ENCODE peak calls at places on chromosomes 5 and 9, in ten cellular contexts. N, D, R, Y, X, U, M, O, W and I are unnamed samples.

GRCh38 chr9:1938675-1939170 is 76.4 kb upstream of the SMARCA2 start:
- DNase-seq in Y (no peak), X (no peak), N (no peak), U (no peak), R (no peak), M (no peak), W (no peak), O (no peak), D (no peak), I (no peak)

GRCh38 chr5:16540421-16540820 is 74.8 kb upstream of the ZNF622 start:
- DNase-seq in W (no peak), D (peak), M (no peak), Y (no peak), N (no peak), O (no peak), R (peak), U (no peak), X (no peak), I (no peak)

GRCh38 chr9:119284118-119284517 is 85.1 kb downstream of the BRINP1 start:
- DNase-seq in N (no peak), M (no peak), D (no peak), W (no peak), Y (no peak), R (no peak), X (no peak), U (no peak), O (no peak), I (no peak)

GRCh38 chr5:131635755-131636479 is 888 bp upstream of the RAPGEF6 start:
- DNase-seq in D (peak), M (no peak), Y (no peak), W (no peak), O (peak), X (no peak), R (no peak), N (no peak), U (no peak), I (no peak)

GRCh38 chr5:8912106-8912505 is 633.8 kb downstream of the SEMA5A start:
- DNase-seq in Y (no peak), R (peak), D (no peak), O (no peak), N (no peak), M (no peak), W (no peak), U (no peak), X (no peak), I (no peak)

GRCh38 chr5:83401775-83402174 is 69.8 kb upstream of the VCAN start:
- DNase-seq in U (no peak), N (no peak), M (no peak), Y (no peak), W (no peak), D (no peak), X (no peak), O (no peak), R (no peak), I (no peak)

GRCh38 chr9:20618361-20618799 is 3.9 kb downstream of the MLLT3 start:
- DNase-seq in O (peak), X (no peak), N (peak), W (peak), U (no peak), D (no peak), R (peak), Y (peak), M (no peak), I (no peak)

GRCh38 chr5:1500411-1501091 is 23.2 kb downstream of the LPCAT1 start:
- DNase-seq in X (peak), D (no peak), U (no peak), M (peak), O (peak), Y (peak), N (peak), W (peak), R (no peak), I (no peak)

GRCh38 chr9:136567651-136568287 is 21.9 kb upstream of the NOTCH1 start:
- DNase-seq in U (no peak), M (no peak), R (peak), D (peak), W (peak), X (peak), N (peak), Y (peak), O (peak), I (peak)

GRCh38 chr9:106916491-106917235 is 53.7 kb downstream of the ZNF462 start:
- DNase-seq in W (no peak), N (peak), Y (peak), O (peak), M (peak), U (no peak), D (peak), X (peak), R (peak), I (no peak)

GRCh38 chr5:156367602-156368001 is 40.6 kb downstream of the SGCD start:
- DNase-seq in Y (no peak), N (peak), R (peak), D (no peak), W (no peak), M (peak), X (no peak), U (no peak), O (no peak), I (peak)

GRCh38 chr5:149073217-149073616 is 10.4 kb upstream of the SH3TC2 start:
- DNase-seq in U (no peak), Y (no peak), R (no peak), D (no peak), N (no peak), O (no peak), M (no peak), X (no peak), W (peak), I (no peak)

GRCh38 chr9:114205171-114206015 is 50.1 kb downstream of the COL27A1 start:
- DNase-seq in M (no peak), D (no peak), W (no peak), U (no peak), R (no peak), Y (no peak), O (no peak), N (no peak), X (no peak), I (peak)

GRCh38 chr9:69603656-69604055 is 68.5 kb downstream of the APBA1 start:
- DNase-seq in N (no peak), W (no peak), M (no peak), O (no peak), X (no peak), R (no peak), Y (no peak), D (no peak), U (no peak), I (no peak)

GRCh38 chr9:124399999-124400940 is 15.0 kb downstream of the PSMB7 start:
- DNase-seq in D (no peak), O (no peak), R (peak), W (no peak), U (no peak), X (no peak), M (no peak), N (no peak), Y (no peak), I (no peak)

GRCh38 chr5:159548517-159548916 is 218.2 kb upstream of the IL12B start:
- DNase-seq in W (no peak), R (no peak), O (no peak), N (no peak), U (no peak), M (no peak), X (no peak), D (no peak), Y (no peak), I (no peak)

GRCh38 chr9:128771094-128771721 is 519 bp downstream of the ZER1 start:
- DNase-seq in R (peak), D (no peak), Y (no peak), X (peak), U (no peak), N (peak), O (peak), W (no peak), M (no peak), I (no peak)

GRCh38 chr9:81632599-81632998 is 56.7 kb downstream of the TLE1 start:
- DNase-seq in Y (no peak), D (no peak), N (no peak), U (no peak), M (no peak), R (peak), W (no peak), X (no peak), O (no peak), I (no peak)

GRCh38 chr5:1099931-1100651 is 11.8 kb downstream of the SLC12A7 start:
- DNase-seq in D (no peak), R (peak), U (no peak), N (no peak), W (no peak), X (no peak), Y (no peak), M (no peak), O (no peak), I (no peak)

GRCh38 chr5:72608297-72608696 is 101.1 kb upstream of the ZNF366 start:
- DNase-seq in R (peak), Y (peak), U (no peak), W (no peak), X (no peak), M (no peak), O (no peak), D (no peak), N (peak), I (no peak)

GRCh38 chr5:7857918-7858632 is 7.1 kb upstream of the CFAP90 start:
- DNase-seq in O (no peak), W (no peak), U (no peak), R (no peak), Y (no peak), D (no peak), N (no peak), X (no peak), M (no peak), I (no peak)

GRCh38 chr5:5289537-5289936 is 132.9 kb upstream of the ICE1 start:
- DNase-seq in O (no peak), M (no peak), N (no peak), W (no peak), Y (no peak), X (no peak), U (no peak), D (no peak), R (no peak), I (no peak)
- TF ChIP-seq POLR2A in O (no peak), M (no peak), N (no peak), W (no peak), Y (no peak), X (no peak), U (no peak), D (no peak), R (no peak), I (no peak)

DNA sequence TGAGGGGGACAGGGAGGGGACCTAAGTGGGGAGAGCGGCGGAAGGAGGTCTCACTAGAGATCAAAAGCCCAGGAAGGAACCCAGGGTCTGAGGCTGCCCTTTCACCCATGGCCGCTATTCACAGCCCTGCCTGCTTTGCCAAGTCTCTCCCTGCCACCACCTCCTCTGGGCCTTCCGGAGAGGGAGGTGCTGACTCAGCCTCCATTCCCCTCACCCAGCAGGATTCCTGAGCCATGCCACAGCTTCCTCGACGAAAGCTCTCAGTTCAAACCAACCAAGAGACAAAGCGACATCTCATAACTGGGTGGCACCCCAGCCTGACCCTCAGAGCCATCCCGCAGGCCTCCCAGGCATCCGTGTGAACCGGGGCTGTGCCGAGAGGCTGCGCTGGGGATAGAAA is 36.7 kb downstream of the PAX5 start:
- DNase-seq in Y (no peak), U (no peak), O (no peak), M (no peak), D (no peak), W (no peak), R (peak), X (no peak), N (no peak), I (no peak)
- H3K27ac ChIP-seq in Y (no peak), U (no peak), O (no peak), M (no peak), D (no peak), W (no peak), R (no peak), X (no peak), N (no peak), I (no peak)

GRCh38 chr5:134503088-134503936 is 22.2 kb upstream of the JADE2 start:
- DNase-seq in X (peak), D (peak), W (peak), U (peak), O (peak), N (peak), Y (peak), M (peak), R (peak), I (peak)
- TF ChIP-seq POLR2A in X (no peak), D (no peak), W (no peak), U (no peak), O (no peak), N (no peak), Y (no peak), M (peak), R (peak), I (no peak)

GRCh38 chr5:167819406-167819805 is 472.0 kb upstream of the WWC1 start:
- DNase-seq in O (no peak), Y (no peak), U (no peak), R (no peak), X (no peak), N (no peak), D (no peak), M (no peak), W (no peak), I (no peak)
- H3K27ac ChIP-seq in O (no peak), Y (no peak), U (peak), R (no peak), X (no peak), N (no peak), D (peak), M (no peak), W (no peak), I (no peak)

GRCh38 chr5:142446131-142446959 is 121.5 kb upstream of the SPRY4 start:
- DNase-seq in R (peak), O (no peak), Y (no peak), D (no peak), M (no peak), W (no peak), N (peak), U (no peak), X (no peak), I (no peak)
- TF ChIP-seq POLR2A in R (no peak), O (no peak), Y (no peak), D (no peak), M (no peak), W (no peak), N (peak), U (no peak), X (no peak), I (no peak)

DNA sequence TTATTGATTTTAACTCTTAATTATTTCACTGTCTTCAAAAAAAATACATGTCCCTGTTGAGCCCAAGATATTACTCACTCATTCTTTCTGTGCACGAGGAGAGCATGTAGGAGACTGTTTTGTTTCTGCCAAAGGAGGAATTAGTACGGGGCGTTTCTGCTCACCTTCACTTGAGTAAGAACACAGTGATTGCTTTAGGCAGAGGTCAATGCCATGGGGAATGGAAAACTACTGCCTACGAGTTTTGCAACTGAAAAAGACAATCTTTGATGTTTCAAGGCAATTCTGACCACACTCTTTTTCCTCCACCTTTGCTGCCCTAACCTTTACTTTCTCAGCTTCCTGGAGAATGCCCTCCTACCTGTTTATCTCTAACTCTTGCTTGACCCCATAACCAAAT is 109.4 kb downstream of the CCDC192 start:
- DNase-seq in D (no peak), R (no peak), N (peak), M (no peak), Y (no peak), O (no peak), X (no peak), U (no peak), W (no peak), I (no peak)
- H3K27ac ChIP-seq in D (no peak), R (no peak), N (peak), M (no peak), Y (no peak), O (no peak), X (no peak), U (no peak), W (no peak), I (no peak)

GRCh38 chr5:172005708-172006377 is 595 bp downstream of the FBXW11 start:
- DNase-seq in D (peak), W (peak), R (no peak), U (no peak), M (peak), X (peak), N (peak), O (peak), Y (peak), I (no peak)

GRCh38 chr5:172007153-172007794 is 836 bp upstream of the FBXW11 start:
- DNase-seq in R (peak), W (no peak), Y (no peak), M (no peak), X (no peak), U (no peak), O (peak), N (no peak), D (no peak), I (no peak)

GRCh38 chr5:172004824-172005237 is 1.6 kb downstream of the FBXW11 start:
- DNase-seq in R (no peak), X (no peak), U (no peak), M (no peak), Y (no peak), W (no peak), N (no peak), D (no peak), O (no peak), I (no peak)

GRCh38 chr5:172007795-172008465 is 1.5 kb upstream of the FBXW11 start:
- DNase-seq in N (peak), X (no peak), W (no peak), Y (no peak), M (no peak), U (no peak), O (no peak), D (no peak), R (peak), I (no peak)

GRCh38 chr5:172006378-172007152 is at the start of gene FBXW11:
- DNase-seq in U (peak), X (peak), R (peak), W (peak), O (peak), Y (peak), N (peak), M (peak), D (peak), I (peak)
- TF ChIP-seq POLR2A in U (peak), X (peak), R (peak), W (no peak), O (peak), Y (no peak), N (peak), M (peak), D (peak), I (peak)

DNA sequence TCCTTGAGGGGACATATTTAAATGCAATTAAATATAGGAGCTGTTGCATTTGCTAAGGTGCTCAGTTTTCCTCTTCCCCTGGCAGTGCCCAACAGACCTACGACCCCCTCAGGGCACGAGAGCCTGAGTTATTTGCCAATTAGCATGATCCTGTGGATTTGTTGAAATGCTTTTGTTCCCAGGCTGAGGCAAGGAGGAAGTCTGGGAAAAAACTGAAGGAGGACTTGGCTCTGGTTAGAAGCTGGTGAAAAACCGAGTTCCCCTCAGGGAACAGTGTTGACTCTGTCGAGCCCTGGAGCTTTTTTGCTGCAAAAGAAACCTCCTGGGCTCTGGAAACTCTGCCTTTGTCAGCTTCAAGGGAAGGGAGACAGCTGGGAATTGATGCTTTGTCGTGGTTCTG is 103.6 kb upstream of the SHB start:
- DNase-seq in D (no peak), X (no peak), U (no peak), O (no peak), M (no peak), W (no peak), N (peak), R (no peak), Y (no peak), I (no peak)
- H3K27ac ChIP-seq in D (no peak), X (no peak), U (peak), O (no peak), M (no peak), W (no peak), N (no peak), R (no peak), Y (no peak), I (no peak)

GRCh38 chr9:78369644-78370219 is 72.8 kb downstream of the PSAT1 start:
- DNase-seq in X (peak), W (peak), Y (peak), D (peak), U (no peak), R (peak), N (peak), O (peak), M (peak), I (no peak)

GRCh38 chr9:78366827-78367226 is 69.9 kb downstream of the PSAT1 start:
- DNase-seq in X (no peak), N (no peak), M (no peak), Y (no peak), R (no peak), D (no peak), U (no peak), O (no peak), W (no peak), I (no peak)

GRCh38 chr9:78365979-78366697 is 69.2 kb downstream of the PSAT1 start:
- DNase-seq in X (no peak), N (no peak), Y (no peak), R (peak), D (no peak), W (no peak), M (no peak), O (no peak), U (no peak), I (no peak)

GRCh38 chr9:78370991-78371390 is 74.1 kb downstream of the PSAT1 start:
- DNase-seq in U (no peak), W (no peak), M (no peak), D (no peak), N (no peak), X (no peak), O (no peak), R (no peak), Y (no peak), I (no peak)

GRCh38 chr9:78368236-78368635 is 71.3 kb downstream of the PSAT1 start:
- DNase-seq in X (no peak), O (no peak), U (no peak), N (no peak), D (no peak), Y (no peak), W (no peak), R (no peak), M (no peak), I (no peak)
- TF ChIP-seq POLR2A in X (no peak), O (no peak), U (no peak), N (no peak), D (no peak), Y (no peak), W (no peak), R (no peak), M (no peak), I (no peak)